ENCODE peak calls at places on chromosome 14, in five cellular contexts. G, X, W, Y and V are unnamed samples. For H3K4me1, the result is how much of the 10 kb centered on the place peaks cover.

GRCh38 chr14:77865455-77865854 is 65.5 kb downstream of the ADCK1 start:
- DNase-seq in X (no peak), G (no peak), W (no peak), Y (no peak), V (no peak)

GRCh38 chr14:89598548-89599186 is 181.6 kb upstream of the FOXN3 start:
- DNase-seq in Y (no peak), X (no peak), G (no peak), W (no peak), V (no peak)

GRCh38 chr14:99795046-99795445 is 1.8 kb downstream of the EML1 start:
- DNase-seq in X (no peak), G (no peak), Y (no peak), W (no peak), V (no peak)

GRCh38 chr14:71620401-71620800 is 311.8 kb upstream of the RGS6 start:
- DNase-seq in X (no peak), W (no peak), Y (no peak), G (no peak), V (no peak)

GRCh38 chr14:78152246-78153068 is 17.7 kb upstream of the NRXN3 start:
- DNase-seq in Y (no peak), W (no peak), G (no peak), X (no peak), V (no peak)

GRCh38 chr14:99947695-99948094 is 117.5 kb upstream of the EVL start:
- DNase-seq in Y (no peak), W (no peak), X (no peak), G (no peak), V (no peak)

GRCh38 chr14:26528415-26529182 is 69.2 kb downstream of the NOVA1 start:
- DNase-seq in W (no peak), Y (no peak), X (no peak), G (no peak), V (no peak)

GRCh38 chr14:38485011-38485410 is 229.1 kb upstream of the CLEC14A start:
- DNase-seq in X (no peak), W (no peak), Y (no peak), G (no peak), V (no peak)

GRCh38 chr14:50067723-50068495 is 48.5 kb downstream of the VCPKMT start:
- DNase-seq in X (no peak), W (no peak), Y (no peak), G (no peak), V (no peak)

GRCh38 chr14:99131632-99132271 is 140.2 kb downstream of the BCL11B start:
- DNase-seq in X (no peak), Y (no peak), W (no peak), G (no peak), V (no peak)

GRCh38 chr14:66539034-66539433 is 31.1 kb downstream of the GPHN start:
- DNase-seq in W (no peak), X (no peak), Y (no peak), G (no peak), V (no peak)

GRCh38 chr14:34324363-34324795 is 137.7 kb downstream of the SPTSSA start:
- DNase-seq in G (peak), X (no peak), W (no peak), Y (no peak), V (no peak)

GRCh38 chr14:58060077-58060476 is 91.9 kb downstream of the ARMH4 start:
- DNase-seq in Y (no peak), G (no peak), W (no peak), X (no peak), V (no peak)

GRCh38 chr14:71532349-71532748 is 399.9 kb upstream of the RGS6 start:
- DNase-seq in Y (no peak), G (no peak), W (no peak), X (no peak), V (no peak)

GRCh38 chr14:75289840-75290388 is 11.3 kb downstream of the FOS start:
- DNase-seq in G (no peak), Y (no peak), X (no peak), W (no peak), V (no peak)

GRCh38 chr14:22433059-22433458 is 156.0 kb downstream of the DAD1 start:
- DNase-seq in W (no peak), Y (no peak), X (no peak), G (no peak), V (no peak)

GRCh38 chr14:103536693-103537092 is 7.7 kb downstream of the TRMT61A start:
- DNase-seq in X (peak), W (no peak), G (no peak), Y (no peak), V (no peak)

GRCh38 chr14:90421621-90422020 is 24.8 kb downstream of the CALM1 start:
- DNase-seq in Y (no peak), W (no peak), G (no peak), X (no peak), V (no peak)

GRCh38 chr14:30180219-30180618 is 252.6 kb upstream of the PRKD1 start:
- DNase-seq in Y (no peak), G (no peak), W (no peak), X (no peak), V (no peak)

GRCh38 chr14:35534884-35535793 is 1.2 kb downstream of the INSM2 start:
- DNase-seq in X (peak), Y (peak), G (peak), W (peak), V (peak)

GRCh38 chr14:39322807-39323206 is 89.1 kb downstream of the MIA2 start:
- DNase-seq in X (no peak), G (no peak), Y (no peak), W (no peak), V (no peak)

GRCh38 chr14:82999802-83000201 is 1466.1 kb upstream of the SEL1L start:
- DNase-seq in W (no peak), G (no peak), X (no peak), Y (no peak), V (no peak)

GRCh38 chr14:23186913-23187654 is 3.6 kb upstream of the SLC7A8 start:
- DNase-seq in Y (no peak), X (no peak), G (peak), W (no peak), V (no peak)

GRCh38 chr14:58341152-58341748 is 42.9 kb downstream of the ARID4A start:
- DNase-seq in G (no peak), W (no peak), Y (no peak), X (no peak), V (no peak)

GRCh38 chr14:86321151-86321550 is 791.2 kb downstream of the FLRT2 start:
- DNase-seq in Y (no peak), W (no peak), G (no peak), X (no peak), V (no peak)
- H3K4me3 ChIP-seq in Y (no peak), W (no peak), G (no peak), X (no peak), V (no peak)

DNA sequence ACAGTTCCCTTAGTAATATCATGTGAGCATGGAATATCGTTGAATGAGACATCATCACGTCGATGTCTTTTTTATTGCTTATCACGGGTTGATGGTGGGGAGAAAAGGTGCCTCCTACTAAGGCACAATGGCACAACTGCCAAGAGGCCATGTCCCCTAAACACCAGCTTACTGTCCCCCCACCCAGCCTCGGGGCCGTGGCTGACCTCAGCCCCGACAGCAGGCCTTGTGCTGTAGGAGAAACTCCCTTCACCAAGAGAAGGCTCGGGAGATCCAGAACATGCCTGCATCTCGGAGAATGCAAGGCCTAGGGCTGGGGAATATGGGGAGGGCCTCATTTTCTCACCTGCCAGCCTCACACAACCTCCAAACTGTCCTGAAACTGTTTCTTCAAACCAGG is 22.8 kb downstream of the ZFP36L1 start:
- DNase-seq in Y (no peak), X (no peak), G (no peak), W (no peak), V (no peak)
- H3K4me1 ChIP-seq in Y (under half), X (under half), G (under half), W (under half), V (under half)

GRCh38 chr14:32435411-32435810 is 106.3 kb downstream of the AKAP6 start:
- DNase-seq in Y (no peak), G (no peak), W (no peak), X (no peak), V (no peak)

GRCh38 chr14:32432813-32433538 is 103.9 kb downstream of the AKAP6 start:
- DNase-seq in G (no peak), Y (no peak), X (no peak), W (no peak), V (no peak)

GRCh38 chr14:32434880-32435279 is 105.8 kb downstream of the AKAP6 start:
- DNase-seq in W (no peak), G (no peak), X (no peak), Y (no peak), V (no peak)

GRCh38 chr14:32436993-32437392 is 107.9 kb downstream of the AKAP6 start:
- DNase-seq in G (no peak), Y (no peak), W (no peak), X (no peak), V (no peak)

GRCh38 chr14:32434180-32434579 is 105.1 kb downstream of the AKAP6 start:
- DNase-seq in G (no peak), X (no peak), W (no peak), Y (no peak), V (no peak)
- H3K4me3 ChIP-seq in G (no peak), X (no peak), W (no peak), Y (no peak), V (no peak)

DNA sequence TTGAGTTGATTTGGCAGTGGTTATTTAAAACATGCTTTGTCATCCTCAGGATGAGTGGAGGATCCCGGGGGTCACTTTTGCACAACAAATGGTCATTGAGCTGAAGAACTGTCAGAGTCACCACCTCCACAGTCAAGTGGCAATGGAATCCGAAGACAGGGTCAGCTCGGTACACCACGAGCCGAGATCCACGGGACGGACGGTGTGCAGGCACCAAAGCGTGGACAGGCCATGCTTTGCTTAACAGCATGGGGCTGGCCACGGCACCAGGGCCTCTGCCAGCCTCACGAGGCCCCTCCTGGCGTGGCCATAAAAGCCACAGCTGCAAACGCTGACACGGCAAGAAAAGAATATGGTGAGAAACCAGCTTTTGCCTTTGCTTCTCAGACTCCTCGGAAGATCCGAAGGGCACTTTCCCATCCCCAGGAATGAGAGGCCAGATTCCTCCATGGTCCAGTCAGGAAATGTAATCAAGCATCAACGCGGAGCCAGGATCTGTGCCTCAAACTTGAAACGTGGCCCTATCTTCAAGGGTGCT is 152.2 kb upstream of the DIO3 start:
- DNase-seq in G (no peak), Y (no peak), W (no peak), X (no peak), V (no peak)
- H3K4me1 ChIP-seq in G (under half), Y (under half), W (under half), X (under half), V (under half)